ENCODE peak calls at places on chromosomes 4 and X, in six cellular contexts. K is lower lobe of right lung; J is OCI-LY7; V is heart right ventricle; H is CD8-positive, alpha-beta T cell; Q is heart left ventricle. B is an unnamed sample. For H3K36me3, the result is how much of the 10 kb centered on the place peaks cover.

GRCh38 chrX:38717871-38718270 is 83.4 kb upstream of the MID1IP1 start:
- DNase-seq in K (no peak), V (no peak), Q (no peak), J (peak), H (no peak), B (no peak)

GRCh38 chr4:87005690-87006461 is 71.1 kb downstream of the AFF1 start:
- DNase-seq in V (no peak), H (no peak), J (peak), K (no peak), Q (no peak), B (peak)

GRCh38 chr4:39614487-39615162 is 24.0 kb downstream of the SMIM14 start:
- DNase-seq in J (no peak), K (no peak), H (no peak), Q (no peak), V (no peak), B (no peak)

GRCh38 chr4:3250956-3251690 is 2.2 kb downstream of the MSANTD1 start:
- DNase-seq in J (no peak), Q (no peak), H (no peak), K (peak), V (no peak), B (no peak)

GRCh38 chr4:77927991-77928925 is 65.6 kb downstream of the MRPL1 start:
- DNase-seq in K (no peak), H (no peak), V (no peak), J (no peak), Q (no peak), B (no peak)

GRCh38 chrX:150729956-150730355 is 36.8 kb downstream of the MTMR1 start:
- DNase-seq in K (no peak), J (no peak), H (no peak), V (no peak), Q (no peak), B (no peak)

GRCh38 chr4:7924163-7924562 is 15.5 kb downstream of the AFAP1 start:
- DNase-seq in J (no peak), V (no peak), K (no peak), Q (no peak), H (no peak), B (no peak)

GRCh38 chr4:181971973-181972372 is 271.2 kb upstream of the TENM3 start:
- DNase-seq in K (no peak), J (no peak), V (no peak), Q (no peak), H (no peak), B (no peak)

GRCh38 chrX:64977830-64978229 is 1.6 kb upstream of the ZC4H2 start:
- DNase-seq in H (no peak), J (no peak), V (no peak), Q (no peak), K (no peak), B (no peak)

GRCh38 chrX:55593296-55593695 is 29.9 kb upstream of the FOXR2 start:
- DNase-seq in H (no peak), Q (no peak), J (no peak), K (no peak), V (no peak), B (no peak)

GRCh38 chr4:83618431-83618830 is 82.5 kb downstream of the GPAT3 start:
- DNase-seq in H (no peak), J (no peak), V (peak), K (no peak), Q (peak), B (no peak)

GRCh38 chrX:118644378-118644777 is 83.0 kb upstream of the IL13RA1 start:
- DNase-seq in V (peak), K (no peak), Q (no peak), J (peak), H (no peak), B (no peak)

GRCh38 chrX:46698691-46699090 is 60.2 kb downstream of the SLC9A7 start:
- DNase-seq in H (no peak), Q (no peak), V (no peak), J (no peak), K (no peak), B (no peak)

GRCh38 chr4:157072002-157072401 is 3.9 kb upstream of the GLRB start:
- DNase-seq in J (no peak), Q (no peak), K (no peak), H (no peak), V (no peak), B (no peak)

GRCh38 chr4:157075811-157076577 is at the start of gene GLRB:
- DNase-seq in V (no peak), K (peak), J (no peak), H (no peak), Q (peak), B (no peak)

GRCh38 chr4:157079441-157079840 is 3.5 kb downstream of the GLRB start:
- DNase-seq in J (no peak), Q (peak), V (peak), K (no peak), H (no peak), B (no peak)

GRCh38 chr4:157076578-157076947 is 613 bp downstream of the GLRB start:
- DNase-seq in K (no peak), Q (peak), V (no peak), H (no peak), J (no peak), B (no peak)

DNA sequence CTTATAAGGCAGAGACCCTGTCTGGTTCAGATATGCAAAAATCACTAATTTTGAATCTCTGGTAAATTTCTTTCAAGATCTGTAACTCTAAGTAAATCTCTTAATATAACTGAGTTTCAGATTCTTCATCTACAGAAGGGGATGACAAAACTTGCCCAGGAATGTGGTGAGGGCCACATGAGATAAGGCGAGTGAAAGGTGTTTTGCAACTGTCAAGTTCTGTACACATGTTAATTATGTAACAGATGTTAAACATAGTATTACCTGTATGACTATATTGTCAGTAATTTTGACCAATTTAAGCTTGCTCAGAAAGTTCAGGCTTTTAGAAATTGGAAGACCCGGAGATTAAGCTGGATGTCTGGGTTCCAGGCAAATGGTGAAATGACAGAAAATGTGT is 549 bp upstream of the GLRB start:
- DNase-seq in K (no peak), H (no peak), V (no peak), J (no peak), Q (no peak), B (no peak)
- H3K4me3 ChIP-seq in K (peak), H (no peak), V (peak), J (no peak), Q (peak), B (no peak)

GRCh38 chr4:107034091-107034698 is 1.9 kb downstream of the DKK2 start:
- DNase-seq in V (no peak), J (no peak), H (no peak), K (no peak), Q (no peak), B (no peak)
- TF ChIP-seq CTCF in V (peak), J (no peak), H (no peak), K (no peak), Q (no peak), B (peak)

GRCh38 chrX:136528645-136529315 is 3.2 kb upstream of the VGLL1 start:
- DNase-seq in Q (no peak), V (no peak), J (no peak), H (no peak), K (no peak), B (no peak)
- H3K36me3 ChIP-seq in Q (under half), V (under half), J (under half), H (under half), K (under half), B (under half)

GRCh38 chr4:139018971-139019758 is 3.6 kb downstream of the NOCT start:
- DNase-seq in V (no peak), J (no peak), Q (no peak), H (no peak), K (no peak), B (no peak)

GRCh38 chr4:139017861-139018260 is 2.3 kb downstream of the NOCT start:
- DNase-seq in Q (no peak), V (no peak), K (no peak), H (no peak), J (no peak), B (no peak)

GRCh38 chr4:139020384-139020783 is 4.8 kb downstream of the NOCT start:
- DNase-seq in V (no peak), K (no peak), H (no peak), Q (no peak), J (no peak), B (no peak)

GRCh38 chr4:139015948-139016451 is 419 bp downstream of the NOCT start:
- DNase-seq in H (peak), J (peak), K (peak), Q (peak), V (peak), B (no peak)

GRCh38 chr4:139018501-139018900 is 2.9 kb downstream of the NOCT start:
- DNase-seq in Q (no peak), H (no peak), J (no peak), V (no peak), K (no peak), B (no peak)
- H3K4me3 ChIP-seq in Q (no peak), H (no peak), J (peak), V (peak), K (no peak), B (no peak)

GRCh38 chr4:158500054-158500453 is 21.6 kb upstream of the RXFP1 start:
- DNase-seq in V (no peak), Q (no peak), J (no peak), H (no peak), K (no peak), B (no peak)

GRCh38 chr4:158490629-158491028 is 31.1 kb upstream of the RXFP1 start:
- DNase-seq in H (no peak), J (no peak), Q (no peak), K (no peak), V (no peak), B (no peak)

GRCh38 chr4:158496030-158496741 is 25.5 kb upstream of the RXFP1 start:
- DNase-seq in V (peak), Q (peak), H (no peak), J (peak), K (peak), B (no peak)
- TF ChIP-seq CTCF in V (peak), Q (peak), H (no peak), J (peak), K (peak), B (peak)

GRCh38 chr4:25155957-25156356 is 4.3 kb downstream of the SEPSECS start:
- DNase-seq in J (no peak), V (no peak), Q (no peak), H (no peak), K (no peak), B (no peak)
- H3K36me3 ChIP-seq in J (under half), V (under half), Q (under half), H (under half), K (under half), B (under half)